ENCODE peak calls at places on chromosomes 11 and 22, in seven cellular contexts. J, H, U, P, X, C and I are unnamed samples.

GRCh38 chr11:44456544-44457270 is 108.8 kb upstream of the CD82 start:
- DNase-seq in U (peak), P (no peak), C (no peak), H (no peak), X (no peak), J (no peak), I (no peak)

GRCh38 chr22:41557401-41558240 is 3.2 kb upstream of the CSDC2 start:
- DNase-seq in J (peak), U (peak), P (no peak), X (peak), C (no peak), H (peak), I (no peak)

GRCh38 chr11:8382436-8383053 is 118.9 kb upstream of the LMO1 start:
- DNase-seq in C (no peak), X (no peak), H (no peak), J (peak), U (no peak), P (no peak), I (no peak)

GRCh38 chr11:19953342-19953741 is 206.9 kb downstream of the DBX1 start:
- DNase-seq in C (no peak), P (no peak), J (peak), U (no peak), X (no peak), H (no peak), I (no peak)

GRCh38 chr11:3231851-3232744 is at the start of gene MRGPRE:
- DNase-seq in J (no peak), X (peak), C (no peak), U (peak), H (no peak), P (no peak), I (no peak)

GRCh38 chr11:109789911-109790310 is 303.3 kb upstream of the ZC3H12C start:
- DNase-seq in U (no peak), P (no peak), J (peak), H (no peak), C (no peak), X (no peak), I (no peak)

GRCh38 chr11:200224-201003 is 6.8 kb downstream of the BET1L start:
- DNase-seq in U (no peak), C (no peak), J (no peak), P (no peak), H (no peak), X (no peak), I (no peak)

GRCh38 chr11:10916674-10917073 is 58.8 kb upstream of the ZBED5 start:
- DNase-seq in J (no peak), X (no peak), P (no peak), U (no peak), H (no peak), C (no peak), I (no peak)